ENCODE peak calls at places on chromosomes 11 and 22, in five cellular contexts. One of them, this sample, is unnamed.

GRCh38 chr11:10314199-10315072 is 9.6 kb downstream of the ADM start:
- DNase-seq in neuronal stem cell: no peak
- DNase-seq in H9: peak; percentile 34
- DNase-seq in mesenchymal stem cell: peak; percentile 78
- DNase-seq in IMR-90: peak; percentile 71
- DNase-seq in this sample: no peak

GRCh38 chr22:48905206-48905975 is 922.3 kb downstream of the BRD1 start:
- DNase-seq in neuronal stem cell: no peak
- DNase-seq in H9: no peak
- DNase-seq in mesenchymal stem cell: no peak
- DNase-seq in IMR-90: no peak
- DNase-seq in this sample: no peak

GRCh38 chr11:130801287-130802146 is 114.8 kb downstream of the SNX19 start:
- DNase-seq in neuronal stem cell: no peak
- DNase-seq in H9: no peak
- DNase-seq in mesenchymal stem cell: no peak
- DNase-seq in IMR-90: peak; percentile 53
- DNase-seq in this sample: no peak

GRCh38 chr11:72641900-72642814 is 32.1 kb downstream of the PDE2A start:
- DNase-seq in neuronal stem cell: no peak
- DNase-seq in H9: peak; percentile 60
- DNase-seq in mesenchymal stem cell: peak; percentile 23
- DNase-seq in IMR-90: no peak
- DNase-seq in this sample: peak; percentile 76

GRCh38 chr11:118412921-118413320 is 11.5 kb downstream of the ATP5MG start:
- DNase-seq in neuronal stem cell: no peak
- DNase-seq in H9: no peak
- DNase-seq in mesenchymal stem cell: no peak
- DNase-seq in IMR-90: no peak
- DNase-seq in this sample: no peak

GRCh38 chr11:64152841-64153691 is 12.8 kb downstream of the MACROD1 start:
- DNase-seq in neuronal stem cell: peak; percentile 54
- DNase-seq in H9: peak; percentile 74
- DNase-seq in mesenchymal stem cell: peak; percentile 48
- DNase-seq in IMR-90: peak; percentile 20
- DNase-seq in this sample: no peak

GRCh38 chr11:73982990-73983763 is 534 bp upstream of the UCP2 start:
- DNase-seq in neuronal stem cell: peak; percentile 87
- DNase-seq in H9: peak; percentile 97
- DNase-seq in mesenchymal stem cell: peak; percentile 91
- DNase-seq in IMR-90: peak; percentile 85
- DNase-seq in this sample: peak; percentile 91

GRCh38 chr22:47620391-47620790 is 857.9 kb downstream of the TBC1D22A start:
- DNase-seq in neuronal stem cell: no peak
- DNase-seq in H9: no peak
- DNase-seq in mesenchymal stem cell: no peak
- DNase-seq in IMR-90: no peak
- DNase-seq in this sample: no peak

GRCh38 chr22:32206774-32207758 is 2.2 kb upstream of the RFPL2 start:
- DNase-seq in neuronal stem cell: no peak
- DNase-seq in H9: peak; percentile 87
- DNase-seq in mesenchymal stem cell: peak; percentile 5
- DNase-seq in IMR-90: no peak
- DNase-seq in this sample: peak; percentile 61

GRCh38 chr11:27184458-27185312 is 144.1 kb downstream of the BBOX1 start:
- DNase-seq in neuronal stem cell: no peak
- DNase-seq in H9: no peak
- DNase-seq in mesenchymal stem cell: no peak
- DNase-seq in IMR-90: no peak
- DNase-seq in this sample: no peak

GRCh38 chr22:42639541-42640241 is 710 bp downstream of the ATP5MGL start:
- DNase-seq in neuronal stem cell: no peak
- DNase-seq in H9: no peak
- DNase-seq in mesenchymal stem cell: peak; percentile 54
- DNase-seq in IMR-90: no peak
- DNase-seq in this sample: no peak

GRCh38 chr11:118530180-118530682 is 761 bp upstream of the TMEM25 start:
- DNase-seq in neuronal stem cell: no peak
- DNase-seq in H9: no peak
- DNase-seq in mesenchymal stem cell: peak; percentile 14
- DNase-seq in IMR-90: peak; percentile 5
- DNase-seq in this sample: peak; percentile 66

GRCh38 chr11:91730071-91730470 is 494.5 kb upstream of the FAT3 start:
- DNase-seq in neuronal stem cell: no peak
- DNase-seq in H9: no peak
- DNase-seq in mesenchymal stem cell: no peak
- DNase-seq in IMR-90: no peak
- DNase-seq in this sample: no peak

GRCh38 chr11:68052137-68052873 is 13.5 kb downstream of the TCIRG1 start:
- DNase-seq in neuronal stem cell: no peak
- DNase-seq in H9: peak; percentile 32
- DNase-seq in mesenchymal stem cell: no peak
- DNase-seq in IMR-90: no peak
- DNase-seq in this sample: no peak

GRCh38 chr11:117796456-117797428 is at the start of gene DSCAML1:
- DNase-seq in neuronal stem cell: no peak
- DNase-seq in H9: no peak
- DNase-seq in mesenchymal stem cell: no peak
- DNase-seq in IMR-90: no peak
- DNase-seq in this sample: no peak

GRCh38 chr11:67436459-67437081 is 912 bp downstream of the PTPRCAP start:
- DNase-seq in neuronal stem cell: no peak
- DNase-seq in H9: peak; percentile 85
- DNase-seq in mesenchymal stem cell: peak; percentile 19
- DNase-seq in IMR-90: no peak
- DNase-seq in this sample: peak; percentile 70

GRCh38 chr22:29006346-29006745 is 55.3 kb downstream of the C22orf31 start:
- DNase-seq in neuronal stem cell: no peak
- DNase-seq in H9: no peak
- DNase-seq in mesenchymal stem cell: no peak
- DNase-seq in IMR-90: no peak
- DNase-seq in this sample: no peak

GRCh38 chr11:12691473-12691872 is 17.3 kb downstream of the TEAD1 start:
- DNase-seq in neuronal stem cell: no peak
- DNase-seq in H9: no peak
- DNase-seq in mesenchymal stem cell: peak; percentile 88
- DNase-seq in IMR-90: peak; percentile 86
- DNase-seq in this sample: no peak

GRCh38 chr11:12692238-12693074 is 18.2 kb downstream of the TEAD1 start:
- DNase-seq in neuronal stem cell: no peak
- DNase-seq in H9: no peak
- DNase-seq in mesenchymal stem cell: peak; percentile 97
- DNase-seq in IMR-90: peak; percentile 95
- DNase-seq in this sample: no peak

GRCh38 chr11:12694182-12694531 is 19.9 kb downstream of the TEAD1 start:
- DNase-seq in neuronal stem cell: no peak
- DNase-seq in H9: no peak
- DNase-seq in mesenchymal stem cell: no peak
- DNase-seq in IMR-90: peak; percentile 44
- DNase-seq in this sample: no peak

GRCh38 chr11:12693485-12694181 is 19.4 kb downstream of the TEAD1 start:
- DNase-seq in neuronal stem cell: no peak
- DNase-seq in H9: no peak
- DNase-seq in mesenchymal stem cell: peak; percentile 99
- DNase-seq in IMR-90: peak; percentile 99
- DNase-seq in this sample: no peak

DNA sequence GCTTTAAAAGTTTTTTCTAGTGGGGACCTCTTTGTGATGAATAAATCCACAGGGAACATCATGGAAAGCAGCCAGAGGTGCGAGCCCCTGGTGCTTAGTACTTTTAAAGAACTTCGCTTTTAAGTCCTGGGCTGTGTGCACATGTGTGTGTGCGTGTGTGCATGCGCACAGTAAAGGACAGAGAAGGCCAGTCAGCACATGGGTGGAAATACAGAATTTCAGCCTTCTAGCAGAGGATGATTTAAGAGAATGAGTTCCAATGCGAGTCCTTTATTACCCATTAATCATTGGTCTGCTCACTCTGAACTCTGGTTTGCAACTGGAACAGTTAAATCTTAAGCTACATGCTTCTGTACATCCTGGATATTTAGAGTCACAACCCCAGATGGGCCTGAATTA is 18.9 kb downstream of the TEAD1 start:
- DNase-seq in neuronal stem cell: no peak
- DNase-seq in H9: no peak
- DNase-seq in mesenchymal stem cell: peak; percentile 84
- DNase-seq in IMR-90: no peak
- DNase-seq in this sample: no peak
- H3K14ac ChIP-seq in neuronal stem cell: no peak overlapping the region
- H3K14ac ChIP-seq in H9: no peak overlapping the region
- H3K14ac ChIP-seq in mesenchymal stem cell: no peak overlapping the region
- H3K14ac ChIP-seq in IMR-90: peak overlapping the region; percentile 66
- H3K14ac ChIP-seq in this sample: no peak overlapping the region

GRCh38 chr22:36435516-36436415 is 45.7 kb downstream of the TXN2 start:
- DNase-seq in neuronal stem cell: no peak
- DNase-seq in H9: peak; percentile 81
- DNase-seq in mesenchymal stem cell: peak; percentile 67
- DNase-seq in IMR-90: no peak
- DNase-seq in this sample: no peak
- H3K14ac ChIP-seq in neuronal stem cell: no peak overlapping the region
- H3K14ac ChIP-seq in H9: no peak overlapping the region
- H3K14ac ChIP-seq in mesenchymal stem cell: no peak overlapping the region
- H3K14ac ChIP-seq in IMR-90: peak overlapping the region; percentile 62
- H3K14ac ChIP-seq in this sample: no peak overlapping the region

DNA sequence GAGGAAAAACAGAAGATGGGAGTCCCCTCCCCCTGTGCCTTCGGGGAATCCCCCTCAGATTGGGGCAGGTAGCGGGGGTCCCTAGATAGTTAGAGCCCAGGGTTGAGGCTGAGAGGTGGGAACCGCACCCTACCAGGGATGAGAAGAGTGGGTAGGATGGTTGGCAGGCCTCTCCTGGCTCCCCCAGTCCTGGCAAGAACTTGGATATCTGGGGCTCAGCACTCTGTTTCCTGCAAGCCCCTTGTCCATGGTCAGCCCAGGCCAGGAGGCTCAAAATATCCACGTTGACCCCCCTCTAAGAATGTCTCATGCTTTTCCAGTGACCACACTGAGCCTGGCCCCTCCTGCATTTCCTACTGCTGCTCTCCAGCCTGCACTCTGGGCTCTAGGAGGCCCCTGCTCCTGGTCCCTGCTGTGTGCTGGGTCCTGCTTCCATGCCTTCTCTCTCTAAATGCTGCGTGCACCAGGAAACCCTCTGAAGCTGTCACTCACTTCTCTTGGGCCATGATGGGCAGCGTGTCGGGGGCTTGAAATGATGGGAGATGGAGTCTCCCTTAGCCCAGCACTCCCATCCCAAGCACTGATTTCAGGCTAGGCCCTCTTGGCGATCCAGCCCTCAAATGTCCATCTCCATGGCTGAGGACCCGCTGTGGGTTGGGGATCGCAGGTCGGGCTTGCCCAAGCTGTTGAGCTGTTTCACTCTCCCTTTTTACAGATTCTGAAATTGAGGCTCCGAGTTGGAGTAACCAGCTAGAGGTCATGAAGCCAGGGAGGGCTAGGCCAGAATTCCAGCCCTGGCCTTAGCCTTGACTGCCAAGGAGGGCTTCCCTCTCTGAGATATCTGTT is 2.0 kb downstream of the MAP3K11 start:
- DNase-seq in neuronal stem cell: no peak
- DNase-seq in H9: no peak
- DNase-seq in mesenchymal stem cell: peak; percentile 54
- DNase-seq in IMR-90: peak; percentile 26
- DNase-seq in this sample: no peak
- H3K14ac ChIP-seq in neuronal stem cell: no peak overlapping the region
- H3K14ac ChIP-seq in H9: no peak overlapping the region
- H3K14ac ChIP-seq in mesenchymal stem cell: no peak overlapping the region
- H3K14ac ChIP-seq in IMR-90: no peak overlapping the region
- H3K14ac ChIP-seq in this sample: no peak overlapping the region

DNA sequence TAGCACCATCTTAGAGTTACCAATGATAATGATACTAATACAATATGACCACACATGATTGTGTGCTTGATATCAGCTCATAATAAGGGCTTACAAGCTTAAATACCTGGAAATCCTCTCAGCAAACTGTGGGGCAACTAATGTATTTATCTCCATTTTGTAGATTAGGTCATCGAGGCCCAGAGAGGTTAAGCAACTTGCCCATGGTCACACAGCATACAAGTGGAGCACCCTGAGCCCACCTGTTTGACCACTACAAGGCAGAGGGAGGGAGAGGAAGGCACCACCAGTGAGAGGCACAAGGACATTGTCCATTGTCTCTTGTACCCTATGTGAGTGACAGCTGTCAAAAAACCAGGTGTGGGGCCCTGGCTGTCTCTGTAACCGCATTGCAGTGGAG is 123.7 kb downstream of the MIAT start:
- DNase-seq in neuronal stem cell: no peak
- DNase-seq in H9: no peak
- DNase-seq in mesenchymal stem cell: no peak
- DNase-seq in IMR-90: no peak
- DNase-seq in this sample: no peak
- H3K14ac ChIP-seq in neuronal stem cell: no peak overlapping the region
- H3K14ac ChIP-seq in H9: no peak overlapping the region
- H3K14ac ChIP-seq in mesenchymal stem cell: no peak overlapping the region
- H3K14ac ChIP-seq in IMR-90: no peak overlapping the region
- H3K14ac ChIP-seq in this sample: no peak overlapping the region

GRCh38 chr22:37893583-37893983 is 12.5 kb upstream of the MICALL1 start:
- DNase-seq in neuronal stem cell: no peak
- DNase-seq in H9: no peak
- DNase-seq in mesenchymal stem cell: no peak
- DNase-seq in IMR-90: no peak
- DNase-seq in this sample: no peak
- H3K14ac ChIP-seq in neuronal stem cell: no peak overlapping the region
- H3K14ac ChIP-seq in H9: peak overlapping the region; percentile 49
- H3K14ac ChIP-seq in mesenchymal stem cell: no peak overlapping the region
- H3K14ac ChIP-seq in IMR-90: no peak overlapping the region
- H3K14ac ChIP-seq in this sample: no peak overlapping the region

DNA sequence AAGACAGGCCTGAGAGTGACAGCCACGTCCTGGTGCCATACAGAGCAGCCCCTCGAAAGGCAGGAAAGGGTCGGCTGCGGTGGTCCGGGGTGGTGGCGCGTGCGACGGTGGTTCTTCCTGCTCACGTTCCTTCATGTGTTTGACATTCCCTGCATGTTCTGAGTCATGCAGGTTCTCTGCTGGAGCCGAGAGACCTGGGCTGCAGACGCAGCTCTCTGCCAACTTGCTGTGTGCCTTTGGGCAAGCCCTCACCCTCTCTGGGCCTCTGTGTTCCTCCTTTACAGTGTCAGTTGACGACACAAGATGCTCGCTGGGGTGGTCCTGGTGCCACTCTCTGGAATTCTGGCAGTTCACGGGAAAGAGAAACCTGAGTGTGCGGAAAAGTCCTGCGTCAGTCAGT is 12.0 kb downstream of the ARHGAP8 start:
- DNase-seq in neuronal stem cell: no peak
- DNase-seq in H9: no peak
- DNase-seq in mesenchymal stem cell: no peak
- DNase-seq in IMR-90: no peak
- DNase-seq in this sample: no peak
- H3K14ac ChIP-seq in neuronal stem cell: no peak overlapping the region
- H3K14ac ChIP-seq in H9: no peak overlapping the region
- H3K14ac ChIP-seq in mesenchymal stem cell: no peak overlapping the region
- H3K14ac ChIP-seq in IMR-90: no peak overlapping the region
- H3K14ac ChIP-seq in this sample: no peak overlapping the region

This sample was measured in H1.